ENCODE peak calls at places on chromosomes 16 and 17, in nine cellular contexts. One of them, this sample, is unnamed.
A peak's percentile ranks its signal among the peaks of the same experiment; 100 is the strongest.

GRCh38 chr17:40432864-40433528 is 10.3 kb upstream of the IGFBP4 start:
- DNase-seq in SHP77 treated with DMSO at 0.1 percent for 48 hours: no peak
- DNase-seq in iPS-NIHi11: peak; percentile 3
- DNase-seq in iris pigment epithelial cell: peak; percentile 73
- DNase-seq in RPMI7951: peak; percentile 45
- DNase-seq in WERI-Rb-1: no peak
- DNase-seq in activated naive CD4-positive, alpha-beta T cell: no peak
- DNase-seq in anterior cingulate cortex: no peak
- DNase-seq in sciatic nerve: peak; percentile 70
- DNase-seq in this sample: peak; percentile 30

GRCh38 chr17:27333410-27333980 is 39.6 kb downstream of the WSB1 start:
- DNase-seq in SHP77 treated with DMSO at 0.1 percent for 48 hours: no peak
- DNase-seq in iPS-NIHi11: no peak
- DNase-seq in iris pigment epithelial cell: no peak
- DNase-seq in RPMI7951: no peak
- DNase-seq in WERI-Rb-1: no peak
- DNase-seq in activated naive CD4-positive, alpha-beta T cell: no peak
- DNase-seq in anterior cingulate cortex: no peak
- DNase-seq in sciatic nerve: no peak
- DNase-seq in this sample: peak; percentile 47

GRCh38 chr17:65121368-65121767 is 15.8 kb upstream of the RGS9 start:
- DNase-seq in SHP77 treated with DMSO at 0.1 percent for 48 hours: no peak
- DNase-seq in iPS-NIHi11: no peak
- DNase-seq in iris pigment epithelial cell: no peak
- DNase-seq in RPMI7951: no peak
- DNase-seq in WERI-Rb-1: no peak
- DNase-seq in activated naive CD4-positive, alpha-beta T cell: no peak
- DNase-seq in anterior cingulate cortex: no peak
- DNase-seq in sciatic nerve: no peak
- DNase-seq in this sample: no peak

GRCh38 chr17:7703584-7704574 is 1.1 kb upstream of the EFNB3 start:
- DNase-seq in SHP77 treated with DMSO at 0.1 percent for 48 hours: peak; percentile 11
- DNase-seq in iPS-NIHi11: peak; percentile 86
- DNase-seq in iris pigment epithelial cell: peak; percentile 63
- DNase-seq in RPMI7951: no peak
- DNase-seq in WERI-Rb-1: peak; percentile 52
- DNase-seq in activated naive CD4-positive, alpha-beta T cell: no peak
- DNase-seq in anterior cingulate cortex: peak; percentile 64
- DNase-seq in sciatic nerve: no peak
- DNase-seq in this sample: peak; percentile 95

GRCh38 chr16:66439051-66439730 is 12.1 kb downstream of the BEAN1 start:
- DNase-seq in SHP77 treated with DMSO at 0.1 percent for 48 hours: no peak
- DNase-seq in iPS-NIHi11: no peak
- DNase-seq in iris pigment epithelial cell: no peak
- DNase-seq in RPMI7951: no peak
- DNase-seq in WERI-Rb-1: no peak
- DNase-seq in activated naive CD4-positive, alpha-beta T cell: no peak
- DNase-seq in anterior cingulate cortex: no peak
- DNase-seq in sciatic nerve: no peak
- DNase-seq in this sample: no peak

GRCh38 chr17:8502100-8502499 is 66.4 kb downstream of the NDEL1 start:
- DNase-seq in SHP77 treated with DMSO at 0.1 percent for 48 hours: no peak
- DNase-seq in iPS-NIHi11: no peak
- DNase-seq in iris pigment epithelial cell: no peak
- DNase-seq in RPMI7951: no peak
- DNase-seq in WERI-Rb-1: no peak
- DNase-seq in activated naive CD4-positive, alpha-beta T cell: no peak
- DNase-seq in anterior cingulate cortex: no peak
- DNase-seq in sciatic nerve: no peak
- DNase-seq in this sample: no peak

GRCh38 chr16:72646615-72647014 is 401.3 kb downstream of the ZFHX3 start:
- DNase-seq in SHP77 treated with DMSO at 0.1 percent for 48 hours: no peak
- DNase-seq in iPS-NIHi11: no peak
- DNase-seq in iris pigment epithelial cell: no peak
- DNase-seq in RPMI7951: no peak
- DNase-seq in WERI-Rb-1: no peak
- DNase-seq in activated naive CD4-positive, alpha-beta T cell: no peak
- DNase-seq in anterior cingulate cortex: no peak
- DNase-seq in sciatic nerve: no peak
- DNase-seq in this sample: no peak

GRCh38 chr17:64097196-64097936 is 32.6 kb downstream of the ERN1 start:
- DNase-seq in SHP77 treated with DMSO at 0.1 percent for 48 hours: no peak
- DNase-seq in iPS-NIHi11: no peak
- DNase-seq in iris pigment epithelial cell: peak; percentile 72
- DNase-seq in RPMI7951: peak; percentile 22
- DNase-seq in WERI-Rb-1: no peak
- DNase-seq in activated naive CD4-positive, alpha-beta T cell: no peak
- DNase-seq in anterior cingulate cortex: no peak
- DNase-seq in sciatic nerve: no peak
- DNase-seq in this sample: no peak

GRCh38 chr17:74116087-74116717 is 87.3 kb upstream of the RPL38 start:
- DNase-seq in SHP77 treated with DMSO at 0.1 percent for 48 hours: peak; percentile 35
- DNase-seq in iPS-NIHi11: peak; percentile 64
- DNase-seq in iris pigment epithelial cell: no peak
- DNase-seq in RPMI7951: no peak
- DNase-seq in WERI-Rb-1: peak; percentile 89
- DNase-seq in activated naive CD4-positive, alpha-beta T cell: no peak
- DNase-seq in anterior cingulate cortex: no peak
- DNase-seq in sciatic nerve: no peak
- DNase-seq in this sample: no peak

GRCh38 chr17:43576563-43577229 is 30.6 kb upstream of the ETV4 start:
- DNase-seq in SHP77 treated with DMSO at 0.1 percent for 48 hours: peak; percentile 28
- DNase-seq in iPS-NIHi11: peak; percentile 85
- DNase-seq in iris pigment epithelial cell: peak; percentile 59
- DNase-seq in RPMI7951: peak; percentile 68
- DNase-seq in WERI-Rb-1: peak; percentile 88
- DNase-seq in activated naive CD4-positive, alpha-beta T cell: peak; percentile 11
- DNase-seq in anterior cingulate cortex: peak; percentile 72
- DNase-seq in sciatic nerve: peak; percentile 83
- DNase-seq in this sample: peak; percentile 92

GRCh38 chr17:18093616-18094408 is 6.1 kb downstream of the DRG2 start:
- DNase-seq in SHP77 treated with DMSO at 0.1 percent for 48 hours: peak; percentile 77
- DNase-seq in iPS-NIHi11: peak; percentile 52
- DNase-seq in iris pigment epithelial cell: peak; percentile 91
- DNase-seq in RPMI7951: peak; percentile 34
- DNase-seq in WERI-Rb-1: peak; percentile 56
- DNase-seq in activated naive CD4-positive, alpha-beta T cell: no peak
- DNase-seq in anterior cingulate cortex: no peak
- DNase-seq in sciatic nerve: no peak
- DNase-seq in this sample: peak; percentile 63

GRCh38 chr16:77531741-77532140 is 96.9 kb upstream of the ADAMTS18 start:
- DNase-seq in SHP77 treated with DMSO at 0.1 percent for 48 hours: no peak
- DNase-seq in iPS-NIHi11: no peak
- DNase-seq in iris pigment epithelial cell: peak; percentile 83
- DNase-seq in RPMI7951: peak; percentile 78
- DNase-seq in WERI-Rb-1: no peak
- DNase-seq in activated naive CD4-positive, alpha-beta T cell: no peak
- DNase-seq in anterior cingulate cortex: no peak
- DNase-seq in sciatic nerve: no peak
- DNase-seq in this sample: no peak

GRCh38 chr17:48375356-48375755 is 54.7 kb downstream of the SKAP1 start:
- DNase-seq in SHP77 treated with DMSO at 0.1 percent for 48 hours: no peak
- DNase-seq in iPS-NIHi11: no peak
- DNase-seq in iris pigment epithelial cell: peak; percentile 87
- DNase-seq in RPMI7951: peak; percentile 16
- DNase-seq in WERI-Rb-1: no peak
- DNase-seq in activated naive CD4-positive, alpha-beta T cell: no peak
- DNase-seq in anterior cingulate cortex: no peak
- DNase-seq in sciatic nerve: no peak
- DNase-seq in this sample: no peak

GRCh38 chr16:31270795-31271194 is 11.0 kb downstream of the ITGAM start:
- DNase-seq in SHP77 treated with DMSO at 0.1 percent for 48 hours: no peak
- DNase-seq in iPS-NIHi11: no peak
- DNase-seq in iris pigment epithelial cell: no peak
- DNase-seq in RPMI7951: no peak
- DNase-seq in WERI-Rb-1: no peak
- DNase-seq in activated naive CD4-positive, alpha-beta T cell: no peak
- DNase-seq in anterior cingulate cortex: no peak
- DNase-seq in sciatic nerve: no peak
- DNase-seq in this sample: no peak

GRCh38 chr17:29614345-29615047 is 8.2 kb downstream of the CORO6 start:
- DNase-seq in SHP77 treated with DMSO at 0.1 percent for 48 hours: no peak
- DNase-seq in iPS-NIHi11: no peak
- DNase-seq in iris pigment epithelial cell: no peak
- DNase-seq in RPMI7951: no peak
- DNase-seq in WERI-Rb-1: no peak
- DNase-seq in activated naive CD4-positive, alpha-beta T cell: no peak
- DNase-seq in anterior cingulate cortex: no peak
- DNase-seq in sciatic nerve: peak; percentile 60
- DNase-seq in this sample: peak; percentile 48

GRCh38 chr16:79334127-79334526 is 266.4 kb downstream of the MAF start:
- DNase-seq in SHP77 treated with DMSO at 0.1 percent for 48 hours: no peak
- DNase-seq in iPS-NIHi11: peak; percentile 71
- DNase-seq in iris pigment epithelial cell: no peak
- DNase-seq in RPMI7951: no peak
- DNase-seq in WERI-Rb-1: peak; percentile 21
- DNase-seq in activated naive CD4-positive, alpha-beta T cell: no peak
- DNase-seq in anterior cingulate cortex: no peak
- DNase-seq in sciatic nerve: no peak
- DNase-seq in this sample: peak; percentile 46

GRCh38 chr17:74040291-74040690 is 163.2 kb upstream of the RPL38 start:
- DNase-seq in SHP77 treated with DMSO at 0.1 percent for 48 hours: no peak
- DNase-seq in iPS-NIHi11: no peak
- DNase-seq in iris pigment epithelial cell: no peak
- DNase-seq in RPMI7951: no peak
- DNase-seq in WERI-Rb-1: peak; percentile 51
- DNase-seq in activated naive CD4-positive, alpha-beta T cell: no peak
- DNase-seq in anterior cingulate cortex: no peak
- DNase-seq in sciatic nerve: no peak
- DNase-seq in this sample: no peak

GRCh38 chr17:77958716-77959215 is 263 bp downstream of the TNRC6C start:
- DNase-seq in SHP77 treated with DMSO at 0.1 percent for 48 hours: no peak
- DNase-seq in iPS-NIHi11: no peak
- DNase-seq in iris pigment epithelial cell: no peak
- DNase-seq in RPMI7951: no peak
- DNase-seq in WERI-Rb-1: no peak
- DNase-seq in activated naive CD4-positive, alpha-beta T cell: no peak
- DNase-seq in anterior cingulate cortex: no peak
- DNase-seq in sciatic nerve: no peak
- DNase-seq in this sample: no peak

GRCh38 chr17:63369233-63369632 is 76.9 kb downstream of the CYB561 start:
- DNase-seq in SHP77 treated with DMSO at 0.1 percent for 48 hours: no peak
- DNase-seq in iPS-NIHi11: no peak
- DNase-seq in iris pigment epithelial cell: peak; percentile 34
- DNase-seq in RPMI7951: peak; percentile 71
- DNase-seq in WERI-Rb-1: no peak
- DNase-seq in activated naive CD4-positive, alpha-beta T cell: no peak
- DNase-seq in anterior cingulate cortex: no peak
- DNase-seq in sciatic nerve: no peak
- DNase-seq in this sample: no peak

GRCh38 chr16:84065536-84066132 is 23.0 kb upstream of the SLC38A8 start:
- DNase-seq in SHP77 treated with DMSO at 0.1 percent for 48 hours: peak; percentile 42
- DNase-seq in iPS-NIHi11: peak; percentile 59
- DNase-seq in iris pigment epithelial cell: peak; percentile 59
- DNase-seq in RPMI7951: peak; percentile 50
- DNase-seq in WERI-Rb-1: peak; percentile 46
- DNase-seq in activated naive CD4-positive, alpha-beta T cell: no peak
- DNase-seq in anterior cingulate cortex: peak; percentile 70
- DNase-seq in sciatic nerve: no peak
- DNase-seq in this sample: peak; percentile 54

GRCh38 chr17:78617371-78618061 is 40.3 kb upstream of the DNAH17 start:
- DNase-seq in SHP77 treated with DMSO at 0.1 percent for 48 hours: no peak
- DNase-seq in iPS-NIHi11: no peak
- DNase-seq in iris pigment epithelial cell: no peak
- DNase-seq in RPMI7951: peak; percentile 39
- DNase-seq in WERI-Rb-1: peak; percentile 58
- DNase-seq in activated naive CD4-positive, alpha-beta T cell: no peak
- DNase-seq in anterior cingulate cortex: no peak
- DNase-seq in sciatic nerve: no peak
- DNase-seq in this sample: no peak

GRCh38 chr16:400061-400540 is 1.6 kb upstream of the DECR2 start:
- DNase-seq in SHP77 treated with DMSO at 0.1 percent for 48 hours: no peak
- DNase-seq in iPS-NIHi11: no peak
- DNase-seq in iris pigment epithelial cell: no peak
- DNase-seq in RPMI7951: no peak
- DNase-seq in WERI-Rb-1: no peak
- DNase-seq in activated naive CD4-positive, alpha-beta T cell: no peak
- DNase-seq in anterior cingulate cortex: no peak
- DNase-seq in sciatic nerve: no peak
- DNase-seq in this sample: no peak

GRCh38 chr16:9177861-9178260 is 86.4 kb downstream of the HAPSTR1 start:
- DNase-seq in SHP77 treated with DMSO at 0.1 percent for 48 hours: no peak
- DNase-seq in iPS-NIHi11: no peak
- DNase-seq in iris pigment epithelial cell: no peak
- DNase-seq in RPMI7951: no peak
- DNase-seq in WERI-Rb-1: peak; percentile 90
- DNase-seq in activated naive CD4-positive, alpha-beta T cell: no peak
- DNase-seq in anterior cingulate cortex: no peak
- DNase-seq in sciatic nerve: no peak
- DNase-seq in this sample: no peak

GRCh38 chr16:2757344-2757743 is 4.9 kb downstream of the SRRM2 start:
- DNase-seq in SHP77 treated with DMSO at 0.1 percent for 48 hours: no peak
- DNase-seq in iPS-NIHi11: no peak
- DNase-seq in iris pigment epithelial cell: no peak
- DNase-seq in RPMI7951: no peak
- DNase-seq in WERI-Rb-1: no peak
- DNase-seq in activated naive CD4-positive, alpha-beta T cell: no peak
- DNase-seq in anterior cingulate cortex: no peak
- DNase-seq in sciatic nerve: no peak
- DNase-seq in this sample: no peak

GRCh38 chr16:86816930-86817625 is 238.7 kb downstream of the FOXL1 start:
- DNase-seq in SHP77 treated with DMSO at 0.1 percent for 48 hours: no peak
- DNase-seq in iPS-NIHi11: no peak
- DNase-seq in iris pigment epithelial cell: no peak
- DNase-seq in RPMI7951: no peak
- DNase-seq in WERI-Rb-1: no peak
- DNase-seq in activated naive CD4-positive, alpha-beta T cell: no peak
- DNase-seq in anterior cingulate cortex: no peak
- DNase-seq in sciatic nerve: no peak
- DNase-seq in this sample: no peak

GRCh38 chr17:51135956-51136355 is 15.3 kb upstream of the SPAG9 start:
- DNase-seq in SHP77 treated with DMSO at 0.1 percent for 48 hours: no peak
- DNase-seq in iPS-NIHi11: no peak
- DNase-seq in iris pigment epithelial cell: no peak
- DNase-seq in RPMI7951: no peak
- DNase-seq in WERI-Rb-1: no peak
- DNase-seq in activated naive CD4-positive, alpha-beta T cell: no peak
- DNase-seq in anterior cingulate cortex: no peak
- DNase-seq in sciatic nerve: no peak
- DNase-seq in this sample: no peak

GRCh38 chr17:58329035-58329807 is 626 bp upstream of the TSPOAP1 start:
- DNase-seq in SHP77 treated with DMSO at 0.1 percent for 48 hours: no peak
- DNase-seq in iPS-NIHi11: no peak
- DNase-seq in iris pigment epithelial cell: no peak
- DNase-seq in RPMI7951: no peak
- DNase-seq in WERI-Rb-1: peak; percentile 61
- DNase-seq in activated naive CD4-positive, alpha-beta T cell: peak; percentile 63
- DNase-seq in anterior cingulate cortex: peak; percentile 26
- DNase-seq in sciatic nerve: no peak
- DNase-seq in this sample: no peak

GRCh38 chr17:71057448-71057847 is 888.1 kb downstream of the KCNJ2 start:
- DNase-seq in SHP77 treated with DMSO at 0.1 percent for 48 hours: no peak
- DNase-seq in iPS-NIHi11: no peak
- DNase-seq in iris pigment epithelial cell: no peak
- DNase-seq in RPMI7951: peak; percentile 14
- DNase-seq in WERI-Rb-1: no peak
- DNase-seq in activated naive CD4-positive, alpha-beta T cell: no peak
- DNase-seq in anterior cingulate cortex: no peak
- DNase-seq in sciatic nerve: no peak
- DNase-seq in this sample: no peak

GRCh38 chr16:81797443-81797842 is 18.4 kb downstream of the PLCG2 start:
- DNase-seq in SHP77 treated with DMSO at 0.1 percent for 48 hours: no peak
- DNase-seq in iPS-NIHi11: no peak
- DNase-seq in iris pigment epithelial cell: no peak
- DNase-seq in RPMI7951: no peak
- DNase-seq in WERI-Rb-1: no peak
- DNase-seq in activated naive CD4-positive, alpha-beta T cell: no peak
- DNase-seq in anterior cingulate cortex: no peak
- DNase-seq in sciatic nerve: no peak
- DNase-seq in this sample: no peak

GRCh38 chr17:63927464-63928171 is 4.5 kb downstream of the CD79B start:
- DNase-seq in SHP77 treated with DMSO at 0.1 percent for 48 hours: no peak
- DNase-seq in iPS-NIHi11: peak; percentile 12
- DNase-seq in iris pigment epithelial cell: no peak
- DNase-seq in RPMI7951: no peak
- DNase-seq in WERI-Rb-1: no peak
- DNase-seq in activated naive CD4-positive, alpha-beta T cell: no peak
- DNase-seq in anterior cingulate cortex: no peak
- DNase-seq in sciatic nerve: no peak
- DNase-seq in this sample: no peak

GRCh38 chr17:38748329-38749221 is at the start of gene PCGF2:
- DNase-seq in SHP77 treated with DMSO at 0.1 percent for 48 hours: peak; percentile 39
- DNase-seq in iPS-NIHi11: peak; percentile 67
- DNase-seq in iris pigment epithelial cell: peak; percentile 77
- DNase-seq in RPMI7951: peak; percentile 86
- DNase-seq in WERI-Rb-1: peak; percentile 97
- DNase-seq in activated naive CD4-positive, alpha-beta T cell: no peak
- DNase-seq in anterior cingulate cortex: peak; percentile 87
- DNase-seq in sciatic nerve: peak; percentile 97
- DNase-seq in this sample: peak; percentile 98

This sample was measured in H9.